ENCODE peak calls at places on chromosomes 2 and 18, in seven cellular contexts. D is COR-L47, B is GM20000, N is substantia nigra, A is activated gamma-delta T cell treated with Interleukin-2 at 50 U/mL for 16 hours, J is NCI-H2081 treated with DMSO at 0.1 percent for 48 hours, G is NCI-H1417. Z is an unnamed sample.

GRCh38 chr2:115910270-115910669 is 1467.8 kb downstream of the DPP10 start:
- DNase-seq in D (peak), B (no peak), N (no peak), A (no peak), J (no peak), G (no peak), Z (no peak)

GRCh38 chr18:22284581-22285230 is 115.3 kb downstream of the GATA6 start:
- DNase-seq in D (no peak), B (no peak), N (no peak), A (no peak), J (no peak), G (no peak), Z (no peak)

GRCh38 chr2:46870051-46870839 is 45.4 kb downstream of the MCFD2 start:
- DNase-seq in D (no peak), B (no peak), N (no peak), A (no peak), J (no peak), G (no peak), Z (no peak)

GRCh38 chr2:20396356-20397000 is 45.8 kb upstream of the PUM2 start:
- DNase-seq in D (no peak), B (no peak), N (no peak), A (no peak), J (no peak), G (no peak), Z (no peak)

GRCh38 chr2:2889646-2890045 is 488.0 kb downstream of the EIPR1 start:
- DNase-seq in D (no peak), B (no peak), N (no peak), A (no peak), J (no peak), G (no peak), Z (no peak)

GRCh38 chr2:5164806-5165525 is 527.2 kb upstream of the SOX11 start:
- DNase-seq in D (no peak), B (no peak), N (no peak), A (no peak), J (no peak), G (no peak), Z (no peak)

GRCh38 chr2:239942090-239942489 is 83.1 kb downstream of the NDUFA10 start:
- DNase-seq in D (no peak), B (no peak), N (no peak), A (no peak), J (no peak), G (no peak), Z (no peak)

GRCh38 chr18:43662657-43663056 is 385.4 kb upstream of the SYT4 start:
- DNase-seq in D (no peak), B (no peak), N (no peak), A (no peak), J (no peak), G (no peak), Z (no peak)

GRCh38 chr2:120418174-120418787 is 72.3 kb downstream of the INHBB start:
- DNase-seq in D (no peak), B (no peak), N (no peak), A (no peak), J (no peak), G (no peak), Z (no peak)

GRCh38 chr2:236042087-236042486 is 126.1 kb downstream of the GBX2 start:
- DNase-seq in D (no peak), B (no peak), N (no peak), A (no peak), J (no peak), G (no peak), Z (no peak)

GRCh38 chr2:241562269-241562891 is 3.8 kb downstream of the BOK start:
- DNase-seq in D (no peak), B (no peak), N (no peak), A (no peak), J (no peak), G (no peak), Z (no peak)

GRCh38 chr2:108315408-108316193 is 26.9 kb downstream of the SULT1C2 start:
- DNase-seq in D (no peak), B (no peak), N (no peak), A (no peak), J (no peak), G (no peak), Z (no peak)

GRCh38 chr18:33745396-33745795 is 167.4 kb downstream of the ASXL3 start:
- DNase-seq in D (no peak), B (no peak), N (no peak), A (no peak), J (no peak), G (no peak), Z (no peak)

GRCh38 chr2:201798252-201798918 is 8.0 kb upstream of the CDK15 start:
- DNase-seq in D (no peak), B (no peak), N (no peak), A (no peak), J (no peak), G (no peak), Z (no peak)

GRCh38 chr18:57890266-57890665 is 87.2 kb upstream of the ATP8B1 start:
- DNase-seq in D (no peak), B (no peak), N (no peak), A (no peak), J (no peak), G (no peak), Z (no peak)

GRCh38 chr2:151357359-151357758 is at the start of gene TNFAIP6:
- DNase-seq in D (no peak), B (no peak), N (no peak), A (no peak), J (no peak), G (no peak), Z (no peak)

GRCh38 chr2:200188851-200189250 is 117.6 kb upstream of the SPATS2L start:
- DNase-seq in D (no peak), B (no peak), N (no peak), A (no peak), J (no peak), G (no peak), Z (no peak)

GRCh38 chr2:165938237-165938636 is 15.3 kb downstream of the TTC21B start:
- DNase-seq in D (no peak), B (no peak), N (no peak), A (no peak), J (no peak), G (no peak), Z (no peak)

GRCh38 chr18:6785001-6785400 is 55.5 kb downstream of the ARHGAP28 start:
- DNase-seq in D (no peak), B (no peak), N (no peak), A (no peak), J (no peak), G (no peak), Z (no peak)

GRCh38 chr2:66578067-66578852 is 143.3 kb downstream of the MEIS1 start:
- DNase-seq in D (no peak), B (no peak), N (no peak), A (no peak), J (no peak), G (peak), Z (no peak)

GRCh38 chr18:54222922-54223567 is 1.4 kb downstream of the MBD2 start:
- DNase-seq in D (peak), B (peak), N (no peak), A (peak), J (no peak), G (peak), Z (peak)

GRCh38 chr2:58194451-58194850 is 46.7 kb downstream of the FANCL start:
- DNase-seq in D (peak), B (no peak), N (no peak), A (no peak), J (peak), G (peak), Z (no peak)

GRCh38 chr2:214130115-214130514 is 280.7 kb upstream of the VWC2L start:
- DNase-seq in D (no peak), B (no peak), N (no peak), A (no peak), J (no peak), G (no peak), Z (no peak)

GRCh38 chr2:100036020-100036419 is 106.4 kb downstream of the AFF3 start:
- DNase-seq in D (no peak), B (no peak), N (no peak), A (no peak), J (no peak), G (no peak), Z (no peak)

GRCh38 chr18:332721-333513 is 65.1 kb upstream of the THOC1 start:
- DNase-seq in D (no peak), B (no peak), N (no peak), A (no peak), J (no peak), G (no peak), Z (no peak)

GRCh38 chr2:27638709-27639108 is 9.9 kb downstream of the GPN1 start:
- DNase-seq in D (no peak), B (no peak), N (no peak), A (no peak), J (no peak), G (no peak), Z (no peak)

GRCh38 chr18:49460958-49461601 is 635 bp upstream of the DYM start:
- DNase-seq in D (no peak), B (no peak), N (no peak), A (no peak), J (no peak), G (no peak), Z (no peak)

GRCh38 chr2:236254674-236255073 is 9.5 kb downstream of the ASB18 start:
- DNase-seq in D (no peak), B (no peak), N (no peak), A (no peak), J (no peak), G (no peak), Z (no peak)

GRCh38 chr2:43000242-43001054 is 208.1 kb upstream of the HAAO start:
- DNase-seq in D (no peak), B (peak), N (peak), A (no peak), J (no peak), G (no peak), Z (no peak)

GRCh38 chr2:151040036-151040435 is 221.6 kb downstream of the RBM43 start:
- DNase-seq in D (no peak), B (no peak), N (no peak), A (no peak), J (no peak), G (no peak), Z (no peak)

GRCh38 chr2:109438773-109439191 is 175.0 kb downstream of the SEPTIN10 start:
- DNase-seq in D (no peak), B (no peak), N (peak), A (no peak), J (no peak), G (no peak), Z (no peak)

GRCh38 chr2:170386554-170386953 is 208.6 kb downstream of the MYO3B start:
- DNase-seq in D (no peak), B (no peak), N (no peak), A (no peak), J (no peak), G (no peak), Z (no peak)

GRCh38 chr2:160388464-160389263 is 104.9 kb downstream of the RBMS1 start:
- DNase-seq in D (no peak), B (no peak), N (no peak), A (peak), J (no peak), G (no peak), Z (no peak)

GRCh38 chr18:48752928-48753327 is 197.8 kb downstream of the SMAD7 start:
- DNase-seq in D (no peak), B (no peak), N (no peak), A (no peak), J (no peak), G (no peak), Z (no peak)

GRCh38 chr2:233116946-233117345 is 56.8 kb downstream of the INPP5D start:
- DNase-seq in D (no peak), B (no peak), N (no peak), A (no peak), J (no peak), G (no peak), Z (no peak)

Z was measured in MM.1S.